ENCODE peak calls at places on chromosome 4, in five cellular contexts. Y is upper lobe of right lung, K is kidney epithelial cell, W is heart right ventricle, N is fibroblast of pulmonary artery. M is an unnamed sample.

GRCh38 chr4:6916587-6917444 is 7.2 kb downstream of the TBC1D14 start:
- DNase-seq in Y (no peak), K (no peak), W (no peak), N (peak), M (no peak)

GRCh38 chr4:1413687-1414479 is 7.6 kb upstream of the NKX1-1 start:
- DNase-seq in Y (peak), K (no peak), W (no peak), N (no peak), M (no peak)

GRCh38 chr4:56289934-56290333 is 97.4 kb downstream of the AASDH start:
- DNase-seq in Y (no peak), K (no peak), W (no peak), N (peak), M (no peak)

GRCh38 chr4:183157215-183157614 is 58.2 kb downstream of the WWC2 start:
- DNase-seq in Y (no peak), K (no peak), W (no peak), N (no peak), M (no peak)

GRCh38 chr4:93828332-93828829 is at the start of gene ATOH1:
- DNase-seq in Y (peak), K (no peak), W (peak), N (no peak), M (no peak)

GRCh38 chr4:3721627-3722026 is 44.6 kb upstream of the ADRA2C start:
- DNase-seq in Y (no peak), K (no peak), W (peak), N (no peak), M (no peak)

GRCh38 chr4:38470708-38471262 is 193.2 kb upstream of the KLF3 start:
- DNase-seq in Y (no peak), K (no peak), W (no peak), N (no peak), M (no peak)

GRCh38 chr4:89306486-89307184 is 965 bp downstream of the GPRIN3 start:
- DNase-seq in Y (no peak), K (no peak), W (no peak), N (no peak), M (no peak)

GRCh38 chr4:37760840-37761239 is 65.6 kb upstream of the PGM2 start:
- DNase-seq in Y (no peak), K (no peak), W (no peak), N (peak), M (no peak)

GRCh38 chr4:86909945-86910344 is 17.7 kb upstream of the C4orf36 start:
- DNase-seq in Y (no peak), K (no peak), W (no peak), N (no peak), M (no peak)

GRCh38 chr4:140344621-140345020 is 28.8 kb upstream of the SCOC start:
- DNase-seq in Y (no peak), K (peak), W (no peak), N (no peak), M (no peak)

GRCh38 chr4:67918428-67918827 is 34.6 kb upstream of the TMPRSS11D start:
- DNase-seq in Y (no peak), K (no peak), W (no peak), N (no peak), M (no peak)

GRCh38 chr4:30948653-30949052 is 228.5 kb downstream of the PCDH7 start:
- DNase-seq in Y (no peak), K (no peak), W (no peak), N (peak), M (peak)

GRCh38 chr4:23268072-23268771 is 575.5 kb downstream of the GBA3 start:
- DNase-seq in Y (no peak), K (no peak), W (no peak), N (no peak), M (no peak)

GRCh38 chr4:189293459-189293858 is 647.2 kb upstream of the FRG1 start:
- DNase-seq in Y (no peak), K (no peak), W (no peak), N (no peak), M (no peak)

GRCh38 chr4:76694056-76694455 is 203.9 kb downstream of the SOWAHB start:
- DNase-seq in Y (no peak), K (no peak), W (no peak), N (no peak), M (no peak)

GRCh38 chr4:103075435-103075893 is 1.1 kb downstream of the SLC9B2 start:
- DNase-seq in Y (no peak), K (no peak), W (no peak), N (peak), M (peak)

GRCh38 chr4:40976343-40976742 is 226.6 kb downstream of the NSUN7 start:
- DNase-seq in Y (no peak), K (no peak), W (no peak), N (peak), M (no peak)

GRCh38 chr4:38004062-38004461 is 43.9 kb downstream of the PTTG2 start:
- DNase-seq in Y (no peak), K (peak), W (no peak), N (peak), M (no peak)

GRCh38 chr4:62003695-62004094 is 803.6 kb downstream of the ADGRL3 start:
- DNase-seq in Y (no peak), K (peak), W (no peak), N (peak), M (no peak)

GRCh38 chr4:73704314-73705055 is 35.9 kb upstream of the CXCL8 start:
- DNase-seq in Y (no peak), K (peak), W (no peak), N (peak), M (peak)

GRCh38 chr4:86730310-86730709 is 118.9 kb downstream of the SLC10A6 start:
- DNase-seq in Y (no peak), K (no peak), W (no peak), N (no peak), M (no peak)

GRCh38 chr4:24210332-24210902 is 320.6 kb upstream of the PPARGC1A start:
- DNase-seq in Y (peak), K (peak), W (peak), N (peak), M (peak)

GRCh38 chr4:138891610-138892009 is 124.0 kb upstream of the NOCT start:
- DNase-seq in Y (no peak), K (no peak), W (no peak), N (no peak), M (peak)

GRCh38 chr4:5381981-5382441 is 326.3 kb downstream of the EVC2 start:
- DNase-seq in Y (no peak), K (no peak), W (no peak), N (peak), M (peak)

GRCh38 chr4:77344784-77345183 is 187.8 kb downstream of the CCNG2 start:
- DNase-seq in Y (no peak), K (peak), W (no peak), N (no peak), M (no peak)

DNA sequence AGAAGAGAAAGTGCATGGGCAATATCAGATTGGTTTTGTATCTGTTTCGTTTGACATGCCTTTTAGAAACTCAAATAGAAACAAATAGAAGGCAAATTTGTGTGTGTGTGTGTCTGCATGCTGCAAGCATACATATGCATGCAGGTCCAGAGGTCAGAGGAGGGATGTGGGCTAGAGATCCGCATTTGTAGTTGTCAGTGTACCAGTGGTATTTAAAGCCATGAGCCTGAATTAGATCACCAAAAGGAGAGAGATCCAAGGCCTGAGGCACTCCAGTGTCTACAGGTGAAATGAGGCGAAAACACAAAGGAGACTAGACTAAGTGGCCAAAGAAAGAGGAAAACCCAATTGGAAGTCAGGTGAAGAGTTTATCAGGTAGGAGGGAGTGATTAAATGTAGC is 106.7 kb downstream of the CORIN start:
- DNase-seq in Y (no peak), K (no peak), W (no peak), N (no peak), M (no peak)
- TF ChIP-seq CTCF in Y (no peak), K (no peak), W (no peak), N (no peak), M (no peak)

DNA sequence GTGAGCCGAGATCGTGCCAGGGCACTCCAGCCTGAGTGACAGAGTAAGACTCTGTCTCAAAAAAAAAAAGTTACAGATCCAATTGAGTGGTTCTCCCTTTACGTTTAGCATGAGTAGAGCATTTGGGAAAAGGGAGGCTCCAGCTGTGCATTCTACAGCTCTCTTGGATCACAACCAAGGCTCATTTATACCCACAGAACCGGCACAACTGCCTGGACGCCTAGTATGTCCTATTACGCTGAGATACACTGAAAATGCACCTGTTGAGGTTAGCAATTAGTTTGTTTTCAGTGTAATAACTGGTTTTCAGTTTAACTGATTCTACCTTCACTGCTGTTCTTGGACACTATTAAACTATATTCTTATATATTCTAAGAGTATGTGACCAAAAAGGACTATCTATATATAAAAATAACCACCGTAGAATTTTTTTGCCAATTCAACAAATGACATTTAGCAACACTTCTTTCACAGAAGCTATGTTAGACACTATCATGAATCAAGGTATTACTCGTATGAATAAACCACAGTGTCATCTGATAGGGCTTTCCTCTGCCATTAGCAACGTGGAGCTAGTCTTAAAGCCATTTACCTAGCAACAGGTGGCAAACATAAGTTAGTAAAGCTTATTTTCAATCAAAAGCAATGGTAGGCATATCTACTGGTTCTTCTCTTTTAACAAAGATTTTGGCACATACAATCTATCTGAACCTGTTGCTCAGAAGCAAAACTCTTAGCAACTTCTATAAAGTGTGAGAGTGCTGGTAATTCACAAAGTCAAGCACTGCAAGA is 3.6 kb downstream of the OTUD4 start:
- DNase-seq in Y (no peak), K (no peak), W (no peak), N (no peak), M (no peak)
- H3K4me3 ChIP-seq in Y (peak), K (peak), W (peak), N (peak), M (peak)

GRCh38 chr4:98611649-98612317 is 46.6 kb downstream of the TSPAN5 start:
- DNase-seq in Y (no peak), K (no peak), W (no peak), N (no peak), M (no peak)
- TF ChIP-seq CTCF in Y (no peak), K (no peak), W (no peak), N (no peak), M (no peak)

GRCh38 chr4:112172180-112172579 is 26.9 kb downstream of the FAM241A start:
- DNase-seq in Y (no peak), K (no peak), W (no peak), N (no peak), M (no peak)

GRCh38 chr4:112176596-112176995 is 31.3 kb downstream of the FAM241A start:
- DNase-seq in Y (no peak), K (no peak), W (no peak), N (no peak), M (no peak)

GRCh38 chr4:112178731-112179130 is 33.5 kb downstream of the FAM241A start:
- DNase-seq in Y (no peak), K (no peak), W (no peak), N (no peak), M (no peak)

GRCh38 chr4:112173593-112174559 is 28.6 kb downstream of the FAM241A start:
- DNase-seq in Y (no peak), K (no peak), W (no peak), N (no peak), M (no peak)

DNA sequence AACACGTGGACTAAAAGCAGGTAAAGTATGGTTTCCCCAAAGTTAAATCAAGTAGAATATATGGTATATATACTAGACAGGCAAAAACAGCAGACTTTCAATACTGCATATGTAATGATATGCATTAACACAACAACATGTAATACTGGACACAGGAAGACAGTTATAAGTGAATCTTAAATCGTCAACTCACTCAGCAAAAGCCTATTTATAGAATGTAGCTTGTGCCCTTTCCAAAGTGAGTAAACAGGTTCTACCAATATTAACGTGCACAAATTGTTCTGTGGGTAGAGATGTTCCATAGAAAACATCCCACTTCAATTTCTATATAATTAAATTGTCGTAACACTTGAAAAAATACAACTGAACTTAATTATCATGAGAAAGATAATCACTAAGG is 30.6 kb downstream of the FAM241A start:
- DNase-seq in Y (no peak), K (no peak), W (no peak), N (no peak), M (no peak)
- H3K4me3 ChIP-seq in Y (no peak), K (no peak), W (no peak), N (no peak), M (no peak)

DNA sequence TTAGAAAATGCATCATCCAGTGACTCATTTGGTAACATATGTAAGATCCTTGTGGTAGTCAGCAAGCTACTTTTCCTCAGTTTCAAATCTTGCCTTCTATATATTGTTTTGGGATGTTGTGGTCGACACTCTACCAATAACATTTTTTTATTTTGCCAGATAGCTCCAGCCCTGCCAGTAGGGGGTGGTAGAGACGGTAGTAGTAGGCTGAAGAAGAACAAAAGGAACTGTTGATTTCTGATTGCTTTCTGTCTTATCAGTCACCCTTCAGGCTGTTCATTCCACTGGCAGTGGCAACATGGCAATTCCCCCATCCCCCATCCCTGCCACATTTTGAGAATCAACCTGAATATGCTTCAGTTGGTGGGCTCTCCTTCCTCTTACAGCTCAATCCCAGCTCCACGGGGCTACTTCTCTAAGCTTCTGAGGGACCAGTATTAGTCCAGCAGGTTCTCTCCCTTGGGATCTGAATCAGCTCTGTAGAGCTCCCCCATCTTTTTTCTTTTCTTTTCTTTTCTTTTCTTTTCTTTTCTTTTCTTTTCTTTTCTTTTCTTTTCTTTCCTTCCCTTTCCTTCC is 171.5 kb upstream of the VEGFC start:
- DNase-seq in Y (no peak), K (no peak), W (no peak), N (no peak), M (no peak)
- TF ChIP-seq CTCF in Y (peak), K (peak), W (peak), N (peak), M (peak)

GRCh38 chr4:25552580-25553271 is 102.9 kb upstream of the SLC34A2 start:
- DNase-seq in Y (peak), K (no peak), W (no peak), N (no peak), M (no peak)
- H3K4me3 ChIP-seq in Y (peak), K (no peak), W (no peak), N (no peak), M (no peak)